ENCODE peak calls at places on chromosomes 3 and 15, in six cellular contexts. One of them, this sample, is unnamed.

GRCh38 chr3:127386490-127386889 is 98.6 kb upstream of the PRR20G start:
- DNase-seq in aorta: no peak
- DNase-seq in stomach: no peak
- DNase-seq in heart left ventricle: no peak
- DNase-seq in caudate nucleus: no peak
- DNase-seq in SK-N-SH: no peak
- DNase-seq in this sample: no peak

GRCh38 chr3:108780235-108780634 is 23.0 kb upstream of the RETNLB start:
- DNase-seq in aorta: no peak
- DNase-seq in stomach: no peak
- DNase-seq in heart left ventricle: no peak
- DNase-seq in caudate nucleus: no peak
- DNase-seq in SK-N-SH: no peak
- DNase-seq in this sample: no peak

GRCh38 chr3:128950223-128950938 is 43.5 kb downstream of the CFAP92 start:
- DNase-seq in aorta: no peak
- DNase-seq in stomach: no peak
- DNase-seq in heart left ventricle: no peak
- DNase-seq in caudate nucleus: no peak
- DNase-seq in SK-N-SH: peak
- DNase-seq in this sample: no peak

GRCh38 chr15:90002428-90002844 is 1.3 kb downstream of the ZNF710 start:
- DNase-seq in aorta: peak
- DNase-seq in stomach: no peak
- DNase-seq in heart left ventricle: peak
- DNase-seq in caudate nucleus: no peak
- DNase-seq in SK-N-SH: peak
- DNase-seq in this sample: no peak

GRCh38 chr3:120425877-120426276 is 24.9 kb downstream of the FSTL1 start:
- DNase-seq in aorta: no peak
- DNase-seq in stomach: no peak
- DNase-seq in heart left ventricle: peak
- DNase-seq in caudate nucleus: no peak
- DNase-seq in SK-N-SH: peak
- DNase-seq in this sample: no peak

GRCh38 chr15:28919201-28919627 is 33.4 kb downstream of the APBA2 start:
- DNase-seq in aorta: peak
- DNase-seq in stomach: no peak
- DNase-seq in heart left ventricle: no peak
- DNase-seq in caudate nucleus: no peak
- DNase-seq in SK-N-SH: no peak
- DNase-seq in this sample: no peak

GRCh38 chr3:32220006-32220405 is 18.5 kb upstream of the CMTM8 start:
- DNase-seq in aorta: no peak
- DNase-seq in stomach: no peak
- DNase-seq in heart left ventricle: no peak
- DNase-seq in caudate nucleus: no peak
- DNase-seq in SK-N-SH: no peak
- DNase-seq in this sample: no peak

GRCh38 chr3:172622916-172623700 is 87.8 kb downstream of the NCEH1 start:
- DNase-seq in aorta: no peak
- DNase-seq in stomach: peak
- DNase-seq in heart left ventricle: no peak
- DNase-seq in caudate nucleus: no peak
- DNase-seq in SK-N-SH: peak
- DNase-seq in this sample: peak

GRCh38 chr3:126934149-126934548 is 48.8 kb upstream of the PLXNA1 start:
- DNase-seq in aorta: peak
- DNase-seq in stomach: no peak
- DNase-seq in heart left ventricle: no peak
- DNase-seq in caudate nucleus: no peak
- DNase-seq in SK-N-SH: peak
- DNase-seq in this sample: no peak

GRCh38 chr15:70222632-70223031 is 124.9 kb upstream of the TLE3 start:
- DNase-seq in aorta: no peak
- DNase-seq in stomach: no peak
- DNase-seq in heart left ventricle: no peak
- DNase-seq in caudate nucleus: no peak
- DNase-seq in SK-N-SH: no peak
- DNase-seq in this sample: no peak

GRCh38 chr15:41894791-41895463 is 1.1 kb upstream of the SPTBN5 start:
- DNase-seq in aorta: peak
- DNase-seq in stomach: peak
- DNase-seq in heart left ventricle: peak
- DNase-seq in caudate nucleus: no peak
- DNase-seq in SK-N-SH: peak
- DNase-seq in this sample: peak

GRCh38 chr3:59946401-59946800 is 896.6 kb upstream of the CFAP20DC start:
- DNase-seq in aorta: no peak
- DNase-seq in stomach: no peak
- DNase-seq in heart left ventricle: no peak
- DNase-seq in caudate nucleus: no peak
- DNase-seq in SK-N-SH: no peak
- DNase-seq in this sample: no peak

GRCh38 chr3:17752851-17753250 is 10.4 kb upstream of the TBC1D5 start:
- DNase-seq in aorta: no peak
- DNase-seq in stomach: no peak
- DNase-seq in heart left ventricle: no peak
- DNase-seq in caudate nucleus: no peak
- DNase-seq in SK-N-SH: no peak
- DNase-seq in this sample: no peak

GRCh38 chr15:95277266-95277665 is 1045.9 kb downstream of the MCTP2 start:
- DNase-seq in aorta: no peak
- DNase-seq in stomach: no peak
- DNase-seq in heart left ventricle: no peak
- DNase-seq in caudate nucleus: no peak
- DNase-seq in SK-N-SH: no peak
- DNase-seq in this sample: no peak

GRCh38 chr15:60407406-60407805 is 9.6 kb upstream of the ANXA2 start:
- DNase-seq in aorta: no peak
- DNase-seq in stomach: no peak
- DNase-seq in heart left ventricle: no peak
- DNase-seq in caudate nucleus: no peak
- DNase-seq in SK-N-SH: no peak
- DNase-seq in this sample: no peak

GRCh38 chr3:42960282-42960681 is 18.8 kb upstream of the GASK1A start:
- DNase-seq in aorta: no peak
- DNase-seq in stomach: no peak
- DNase-seq in heart left ventricle: no peak
- DNase-seq in caudate nucleus: no peak
- DNase-seq in SK-N-SH: no peak
- DNase-seq in this sample: no peak

GRCh38 chr3:180594631-180595348 is 7.2 kb upstream of the TTC14 start:
- DNase-seq in aorta: no peak
- DNase-seq in stomach: no peak
- DNase-seq in heart left ventricle: no peak
- DNase-seq in caudate nucleus: no peak
- DNase-seq in SK-N-SH: peak
- DNase-seq in this sample: no peak

GRCh38 chr3:12098400-12098799 is 60.3 kb downstream of the TIMP4 start:
- DNase-seq in aorta: no peak
- DNase-seq in stomach: no peak
- DNase-seq in heart left ventricle: no peak
- DNase-seq in caudate nucleus: no peak
- DNase-seq in SK-N-SH: no peak
- DNase-seq in this sample: no peak

GRCh38 chr3:100150583-100150982 is 36.3 kb upstream of the FILIP1L start:
- DNase-seq in aorta: no peak
- DNase-seq in stomach: no peak
- DNase-seq in heart left ventricle: no peak
- DNase-seq in caudate nucleus: no peak
- DNase-seq in SK-N-SH: no peak
- DNase-seq in this sample: no peak

GRCh38 chr15:31975446-31976229 is 54.7 kb upstream of the CHRNA7 start:
- DNase-seq in aorta: no peak
- DNase-seq in stomach: no peak
- DNase-seq in heart left ventricle: no peak
- DNase-seq in caudate nucleus: no peak
- DNase-seq in SK-N-SH: peak
- DNase-seq in this sample: peak

GRCh38 chr3:150599611-150600297 is 3.4 kb upstream of the SELENOT start:
- DNase-seq in aorta: no peak
- DNase-seq in stomach: no peak
- DNase-seq in heart left ventricle: no peak
- DNase-seq in caudate nucleus: no peak
- DNase-seq in SK-N-SH: no peak
- DNase-seq in this sample: no peak

GRCh38 chr3:71371282-71371681 is 212.2 kb downstream of the FOXP1 start:
- DNase-seq in aorta: no peak
- DNase-seq in stomach: no peak
- DNase-seq in heart left ventricle: no peak
- DNase-seq in caudate nucleus: no peak
- DNase-seq in SK-N-SH: no peak
- DNase-seq in this sample: no peak

GRCh38 chr3:100389025-100389424 is 11.9 kb downstream of the TOMM70 start:
- DNase-seq in aorta: no peak
- DNase-seq in stomach: no peak
- DNase-seq in heart left ventricle: no peak
- DNase-seq in caudate nucleus: no peak
- DNase-seq in SK-N-SH: no peak
- DNase-seq in this sample: no peak

GRCh38 chr15:99105516-99106341 is 849 bp downstream of the SYNM start:
- DNase-seq in aorta: peak
- DNase-seq in stomach: peak
- DNase-seq in heart left ventricle: peak
- DNase-seq in caudate nucleus: peak
- DNase-seq in SK-N-SH: peak
- DNase-seq in this sample: peak

GRCh38 chr15:60563066-60563465 is 84.1 kb upstream of the ICE2 start:
- DNase-seq in aorta: no peak
- DNase-seq in stomach: no peak
- DNase-seq in heart left ventricle: no peak
- DNase-seq in caudate nucleus: no peak
- DNase-seq in SK-N-SH: no peak
- DNase-seq in this sample: no peak

GRCh38 chr3:134057006-134057832 is 27.5 kb upstream of the SLCO2A1 start:
- DNase-seq in aorta: peak
- DNase-seq in stomach: peak
- DNase-seq in heart left ventricle: no peak
- DNase-seq in caudate nucleus: no peak
- DNase-seq in SK-N-SH: no peak
- DNase-seq in this sample: no peak

GRCh38 chr3:58274027-58274614 is 31.9 kb upstream of the RPP14 start:
- DNase-seq in aorta: no peak
- DNase-seq in stomach: no peak
- DNase-seq in heart left ventricle: no peak
- DNase-seq in caudate nucleus: no peak
- DNase-seq in SK-N-SH: no peak
- DNase-seq in this sample: no peak

GRCh38 chr3:33749546-33750215 is 31.6 kb upstream of the CLASP2 start:
- DNase-seq in aorta: no peak
- DNase-seq in stomach: no peak
- DNase-seq in heart left ventricle: no peak
- DNase-seq in caudate nucleus: no peak
- DNase-seq in SK-N-SH: no peak
- DNase-seq in this sample: no peak

GRCh38 chr15:25931846-25932245 is 68.7 kb upstream of the ATP10A start:
- DNase-seq in aorta: no peak
- DNase-seq in stomach: no peak
- DNase-seq in heart left ventricle: no peak
- DNase-seq in caudate nucleus: no peak
- DNase-seq in SK-N-SH: no peak
- DNase-seq in this sample: no peak

GRCh38 chr3:127678315-127678599 is 5.5 kb downstream of the ABTB1 start:
- DNase-seq in aorta: no peak
- DNase-seq in stomach: no peak
- DNase-seq in heart left ventricle: no peak
- DNase-seq in caudate nucleus: no peak
- DNase-seq in SK-N-SH: no peak
- DNase-seq in this sample: no peak

GRCh38 chr15:51625236-51625635 is 2.7 kb upstream of the DMXL2 start:
- DNase-seq in aorta: no peak
- DNase-seq in stomach: no peak
- DNase-seq in heart left ventricle: no peak
- DNase-seq in caudate nucleus: no peak
- DNase-seq in SK-N-SH: no peak
- DNase-seq in this sample: no peak
- H3K27ac ChIP-seq in aorta: no peak
- H3K27ac ChIP-seq in stomach: no peak
- H3K27ac ChIP-seq in heart left ventricle: no peak
- H3K27ac ChIP-seq in caudate nucleus: no peak
- H3K27ac ChIP-seq in SK-N-SH: no peak
- H3K27ac ChIP-seq in this sample: no peak

DNA sequence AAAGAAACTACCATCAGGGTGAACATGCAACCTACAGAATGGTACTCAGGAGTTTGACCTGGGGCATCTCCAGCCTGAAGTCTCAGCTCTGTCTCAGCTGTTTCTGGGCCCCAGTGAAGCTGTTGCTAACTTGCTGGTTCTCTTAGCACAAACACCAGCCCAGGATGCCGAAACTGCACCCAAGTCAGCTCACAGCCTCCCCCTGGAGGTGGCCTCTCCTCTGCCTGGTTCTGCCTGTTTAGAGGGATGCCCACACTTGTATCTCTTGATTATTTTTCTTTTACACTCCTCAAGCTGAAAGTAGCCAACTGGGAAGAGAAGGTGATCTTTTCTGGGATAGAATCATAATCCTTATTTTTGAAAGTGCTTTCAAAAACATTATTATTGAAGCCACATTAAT is 289.0 kb upstream of the RASGRP1 start:
- DNase-seq in aorta: no peak
- DNase-seq in stomach: no peak
- DNase-seq in heart left ventricle: no peak
- DNase-seq in caudate nucleus: no peak
- DNase-seq in SK-N-SH: no peak
- DNase-seq in this sample: no peak
- H3K27ac ChIP-seq in aorta: no peak
- H3K27ac ChIP-seq in stomach: no peak
- H3K27ac ChIP-seq in heart left ventricle: no peak
- H3K27ac ChIP-seq in caudate nucleus: no peak
- H3K27ac ChIP-seq in SK-N-SH: no peak
- H3K27ac ChIP-seq in this sample: no peak

DNA sequence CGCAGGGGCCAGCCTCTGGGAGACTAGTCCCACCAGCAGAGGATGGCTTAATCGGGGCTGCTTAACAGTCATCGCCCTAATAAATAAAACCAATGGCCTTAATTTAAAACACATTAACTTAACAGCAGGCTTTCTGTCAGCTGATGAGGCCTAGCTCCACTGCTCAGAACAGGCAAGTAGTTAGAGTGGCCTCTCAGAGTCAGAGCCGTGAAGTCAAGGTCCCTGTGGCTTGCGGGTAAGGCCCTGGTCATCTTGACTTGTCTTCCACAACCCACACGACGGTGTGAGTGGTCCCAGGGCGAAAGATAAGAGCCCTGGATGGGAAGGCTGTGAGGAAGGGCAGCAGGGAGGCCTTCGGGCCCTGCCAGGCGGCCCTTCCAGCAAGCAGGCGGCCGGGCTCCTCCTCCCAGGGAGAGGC is 11.8 kb downstream of the XXYLT1 start:
- DNase-seq in aorta: no peak
- DNase-seq in stomach: no peak
- DNase-seq in heart left ventricle: no peak
- DNase-seq in caudate nucleus: no peak
- DNase-seq in SK-N-SH: peak
- DNase-seq in this sample: no peak
- H3K27ac ChIP-seq in aorta: no peak
- H3K27ac ChIP-seq in stomach: peak
- H3K27ac ChIP-seq in heart left ventricle: peak
- H3K27ac ChIP-seq in caudate nucleus: peak
- H3K27ac ChIP-seq in SK-N-SH: peak
- H3K27ac ChIP-seq in this sample: peak

GRCh38 chr3:61863579-61863978 is 302.2 kb downstream of the PTPRG start:
- DNase-seq in aorta: no peak
- DNase-seq in stomach: no peak
- DNase-seq in heart left ventricle: no peak
- DNase-seq in caudate nucleus: no peak
- DNase-seq in SK-N-SH: no peak
- DNase-seq in this sample: no peak
- H3K27ac ChIP-seq in aorta: no peak
- H3K27ac ChIP-seq in stomach: no peak
- H3K27ac ChIP-seq in heart left ventricle: no peak
- H3K27ac ChIP-seq in caudate nucleus: no peak
- H3K27ac ChIP-seq in SK-N-SH: no peak
- H3K27ac ChIP-seq in this sample: no peak

This sample was measured in small intestine.